ENCODE peak calls at places on chromosomes 13 and 19, in nine cellular contexts. O, V, P, T, J, G, C, W and H are unnamed samples.

GRCh38 chr13:65882810-65883209 is 1347.3 kb downstream of the PCDH9 start:
- DNase-seq in P (no peak), C (no peak), T (no peak), V (peak), G (no peak), W (no peak), J (no peak), O (no peak), H (no peak)

GRCh38 chr13:98947925-98948324 is 29.9 kb downstream of the DOCK9 start:
- DNase-seq in C (no peak), T (no peak), J (peak), P (no peak), G (no peak), W (no peak), V (no peak), O (no peak), H (no peak)

GRCh38 chr19:21569497-21569870 is 64.1 kb downstream of the ZNF429 start:
- DNase-seq in J (no peak), C (no peak), T (no peak), O (no peak), W (no peak), G (no peak), V (no peak), P (peak), H (no peak)

GRCh38 chr19:51450730-51451307 is 7.4 kb downstream of the SIGLEC8 start:
- DNase-seq in O (no peak), V (no peak), T (no peak), J (no peak), W (no peak), C (no peak), P (no peak), G (no peak), H (no peak)

GRCh38 chr13:19591864-19592263 is 30.5 kb upstream of the TPTE2 start:
- DNase-seq in J (no peak), G (no peak), V (no peak), W (no peak), P (no peak), T (no peak), O (no peak), C (no peak), H (no peak)

GRCh38 chr19:16325671-16326400 is 1.2 kb downstream of the KLF2 start:
- DNase-seq in G (peak), W (peak), J (peak), O (peak), P (peak), T (no peak), V (peak), C (no peak), H (peak)

GRCh38 chr19:51458051-51458645 is at the start of gene SIGLEC8:
- DNase-seq in J (no peak), W (no peak), V (no peak), T (no peak), C (no peak), P (no peak), O (no peak), G (no peak), H (no peak)

GRCh38 chr13:78323848-78324247 is 279.5 kb downstream of the POU4F1 start:
- DNase-seq in T (no peak), O (no peak), C (peak), V (no peak), P (no peak), J (no peak), W (no peak), G (no peak), H (no peak)

GRCh38 chr19:15812059-15812722 is 3.3 kb downstream of the OR10H1 start:
- DNase-seq in G (no peak), C (peak), V (no peak), W (no peak), T (peak), P (no peak), O (no peak), J (no peak), H (no peak)

GRCh38 chr19:14440049-14440448 is 6.9 kb downstream of the PKN1 start:
- DNase-seq in W (peak), O (no peak), P (no peak), T (no peak), J (no peak), C (no peak), V (peak), G (no peak), H (peak)

GRCh38 chr13:50282016-50282415 is 266.8 kb downstream of the KCNRG start:
- DNase-seq in J (no peak), T (no peak), V (peak), P (no peak), G (peak), C (no peak), W (no peak), O (no peak), H (no peak)

GRCh38 chr19:7257148-7258041 is 36.8 kb downstream of the INSR start:
- DNase-seq in G (no peak), T (peak), O (peak), J (no peak), C (peak), V (no peak), P (peak), W (no peak), H (no peak)

GRCh38 chr19:3075605-3076431 is 13.5 kb upstream of the TLE5 start:
- DNase-seq in T (no peak), V (peak), W (peak), O (peak), C (peak), G (peak), J (peak), P (peak), H (peak)

GRCh38 chr19:32876919-32877285 is 7.3 kb upstream of the SLC7A9 start:
- DNase-seq in V (no peak), P (no peak), T (no peak), G (no peak), J (no peak), W (no peak), O (peak), C (peak), H (no peak)

GRCh38 chr13:75469087-75469486 is 12.9 kb downstream of the TBC1D4 start:
- DNase-seq in J (no peak), O (no peak), C (no peak), T (no peak), W (no peak), P (no peak), V (peak), G (peak), H (no peak)

GRCh38 chr13:68574053-68574452 is 1343.9 kb upstream of the PCDH9 start:
- DNase-seq in T (no peak), V (no peak), C (no peak), G (no peak), J (no peak), O (no peak), W (no peak), P (no peak), H (no peak)

GRCh38 chr13:27043013-27043412 is 128.6 kb downstream of the USP12 start:
- DNase-seq in T (peak), W (no peak), P (peak), C (peak), J (peak), O (peak), V (peak), G (no peak), H (no peak)

GRCh38 chr19:7873304-7874079 is 698 bp downstream of the PRR36 start:
- DNase-seq in C (no peak), P (no peak), O (peak), W (no peak), V (peak), G (no peak), T (no peak), J (no peak), H (no peak)

GRCh38 chr13:84641491-84641890 is 759.2 kb upstream of the SLITRK1 start:
- DNase-seq in O (no peak), V (no peak), G (no peak), T (no peak), W (no peak), C (no peak), J (no peak), P (peak), H (no peak)

GRCh38 chr13:55500694-55501093 is 1640.0 kb upstream of the PRR20A start:
- DNase-seq in P (no peak), O (no peak), V (no peak), T (no peak), G (no peak), C (no peak), J (no peak), W (no peak), H (no peak)

GRCh38 chr13:23433171-23434153 is at the start of gene SACS:
- DNase-seq in O (peak), V (peak), J (peak), G (peak), W (no peak), T (no peak), P (peak), C (peak), H (no peak)

GRCh38 chr13:80955487-80955886 is 614.6 kb upstream of the SPRY2 start:
- DNase-seq in V (no peak), J (no peak), O (no peak), T (no peak), G (no peak), P (no peak), W (no peak), C (peak), H (no peak)

GRCh38 chr13:71866173-71867091 is 572 bp downstream of the DACH1 start:
- DNase-seq in J (peak), C (no peak), T (no peak), V (peak), G (peak), O (peak), W (peak), P (peak), H (no peak)

GRCh38 chr13:83221813-83222241 is 660.4 kb downstream of the SLITRK1 start:
- DNase-seq in G (no peak), V (no peak), C (peak), T (no peak), J (no peak), P (peak), O (no peak), W (peak), H (no peak)

GRCh38 chr19:41350735-41351338 is 2.9 kb downstream of the TGFB1 start:
- DNase-seq in G (no peak), J (peak), P (peak), O (no peak), C (no peak), T (no peak), V (peak), W (no peak), H (no peak)

GRCh38 chr13:79688741-79689140 is 207.8 kb downstream of the NDFIP2 start:
- DNase-seq in T (no peak), J (no peak), V (no peak), W (no peak), P (no peak), C (no peak), G (no peak), O (no peak), H (no peak)

GRCh38 chr13:98972627-98973026 is 5.2 kb downstream of the DOCK9 start:
- DNase-seq in J (no peak), C (peak), O (no peak), T (peak), W (no peak), P (peak), V (no peak), G (peak), H (no peak)

GRCh38 chr13:97933736-97934135 is 19.7 kb upstream of the IPO5 start:
- DNase-seq in V (no peak), T (no peak), G (no peak), J (no peak), W (no peak), C (no peak), O (no peak), P (no peak), H (no peak)

GRCh38 chr13:113883921-113884804 is 20.3 kb upstream of the GAS6 start:
- DNase-seq in G (no peak), O (no peak), C (no peak), V (no peak), J (no peak), P (no peak), W (no peak), T (no peak), H (no peak)

GRCh38 chr13:43331676-43332075 is 308.3 kb downstream of the DNAJC15 start:
- DNase-seq in J (no peak), T (no peak), G (peak), V (no peak), O (peak), W (no peak), P (no peak), C (no peak), H (no peak)

GRCh38 chr13:51895906-51896888 is 34.4 kb downstream of the CCDC70 start:
- DNase-seq in T (peak), W (peak), P (peak), V (peak), J (peak), G (peak), O (peak), C (peak), H (peak)

GRCh38 chr19:43667524-43668405 is 2.2 kb downstream of the PLAUR start:
- DNase-seq in T (no peak), P (no peak), G (peak), O (no peak), W (no peak), C (no peak), J (no peak), V (peak), H (no peak)

GRCh38 chr13:27678306-27679040 is 56.8 kb downstream of the POLR1D start:
- DNase-seq in C (peak), G (no peak), P (no peak), T (no peak), V (peak), O (no peak), J (no peak), W (no peak), H (no peak)

DNA sequence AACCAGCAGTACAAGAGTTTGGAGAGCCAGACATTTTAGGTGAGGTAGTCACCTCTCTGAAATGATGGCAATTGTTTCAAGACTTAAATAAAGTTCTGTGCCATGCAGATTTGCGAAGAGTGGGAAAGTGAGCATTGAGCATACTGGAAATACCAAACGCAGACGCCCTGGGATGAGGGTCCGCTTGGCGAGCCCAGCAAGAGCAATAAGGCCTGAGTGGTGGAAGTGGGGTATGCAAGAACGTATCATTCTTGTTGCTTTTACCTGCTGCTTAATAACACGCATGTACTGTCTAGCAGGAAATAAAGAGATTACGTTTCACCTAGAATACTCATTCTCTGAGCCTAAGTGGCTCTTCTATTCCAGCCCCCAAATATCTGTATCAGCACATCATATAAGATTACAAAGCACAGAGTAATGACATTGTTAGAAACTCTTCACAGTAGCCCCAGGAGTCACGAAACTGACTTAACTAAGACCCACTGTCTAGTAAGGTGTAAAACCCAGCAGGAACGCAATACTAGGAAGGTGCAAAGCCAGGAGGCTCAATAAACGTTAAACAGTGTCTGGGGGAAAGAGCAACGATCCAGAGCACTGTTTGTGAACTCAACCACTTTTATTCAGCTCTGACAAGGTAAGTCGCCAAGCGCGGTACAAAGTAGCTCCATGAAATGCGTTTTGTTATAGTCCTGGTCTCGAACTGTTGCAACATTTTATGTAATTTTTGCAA is 1.3 kb downstream of the RCBTB2 start:
- DNase-seq in O (no peak), P (no peak), V (no peak), T (no peak), W (peak), G (peak), J (no peak), C (no peak), H (peak)
- H3K27ac ChIP-seq in O (peak), P (peak), V (peak), T (no peak), W (peak), G (no peak), J (peak), C (no peak), H (peak)

GRCh38 chr19:11179716-11180297 is 17.5 kb downstream of the KANK2 start:
- DNase-seq in W (peak), J (no peak), O (no peak), P (no peak), V (no peak), G (no peak), T (no peak), C (no peak), H (peak)

GRCh38 chr19:11181488-11181887 is 15.9 kb downstream of the KANK2 start:
- DNase-seq in C (no peak), V (no peak), J (no peak), O (no peak), W (no peak), T (no peak), P (no peak), G (no peak), H (no peak)

GRCh38 chr19:11187409-11187808 is 9.9 kb downstream of the KANK2 start:
- DNase-seq in O (no peak), W (no peak), C (no peak), V (no peak), P (no peak), T (no peak), J (no peak), G (no peak), H (no peak)

GRCh38 chr19:11180346-11180745 is 17.0 kb downstream of the KANK2 start:
- DNase-seq in O (no peak), G (no peak), P (peak), C (no peak), W (no peak), J (no peak), V (no peak), T (no peak), H (no peak)

GRCh38 chr19:11182994-11183393 is 14.4 kb downstream of the KANK2 start:
- DNase-seq in J (no peak), V (no peak), G (no peak), T (no peak), O (no peak), W (no peak), C (no peak), P (no peak), H (no peak)
- H2AFZ ChIP-seq in J (no peak), V (no peak), G (no peak), T (no peak), O (no peak), W (no peak), C (no peak), P (no peak), H (no peak)

GRCh38 chr13:34911159-34911558 is 30.9 kb upstream of the NBEA start:
- DNase-seq in W (no peak), G (no peak), P (no peak), T (no peak), J (no peak), O (no peak), V (no peak), C (no peak), H (no peak)

GRCh38 chr13:34914416-34914815 is 27.7 kb upstream of the NBEA start:
- DNase-seq in O (no peak), W (no peak), P (no peak), V (peak), J (no peak), T (no peak), G (no peak), C (no peak), H (no peak)

DNA sequence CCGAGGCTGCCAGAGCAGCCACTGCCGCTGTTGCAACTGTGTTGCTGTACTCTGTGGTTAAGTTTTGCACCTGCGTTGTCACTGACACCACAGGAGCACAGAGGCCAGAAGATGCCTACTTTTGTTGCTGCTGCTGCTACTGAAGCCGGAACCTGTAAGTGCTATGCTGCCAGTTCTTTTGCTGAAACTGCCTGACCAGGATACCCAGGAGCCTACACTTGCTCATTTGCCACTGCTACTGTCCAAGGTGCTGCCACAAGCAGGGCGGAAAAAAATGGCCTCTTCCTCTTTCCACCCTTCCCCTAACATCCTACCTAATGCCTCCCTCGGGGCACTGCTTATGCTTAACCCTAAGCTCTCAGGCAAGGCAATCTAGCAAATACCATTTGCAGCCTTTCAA is 29.0 kb upstream of the NBEA start:
- DNase-seq in W (no peak), V (peak), C (peak), G (peak), P (peak), T (no peak), O (peak), J (no peak), H (no peak)
- TF ChIP-seq EZH2phosphoT487 in W (no peak), V (no peak), C (no peak), G (no peak), P (no peak), T (no peak), O (no peak), J (no peak), H (no peak)

GRCh38 chr19:1428738-1429391 is 9.3 kb upstream of the RPS15 start:
- DNase-seq in G (no peak), J (no peak), C (no peak), P (no peak), V (no peak), W (no peak), O (no peak), T (no peak), H (no peak)
- H3K27ac ChIP-seq in G (no peak), J (no peak), C (no peak), P (no peak), V (peak), W (no peak), O (no peak), T (no peak), H (no peak)

DNA sequence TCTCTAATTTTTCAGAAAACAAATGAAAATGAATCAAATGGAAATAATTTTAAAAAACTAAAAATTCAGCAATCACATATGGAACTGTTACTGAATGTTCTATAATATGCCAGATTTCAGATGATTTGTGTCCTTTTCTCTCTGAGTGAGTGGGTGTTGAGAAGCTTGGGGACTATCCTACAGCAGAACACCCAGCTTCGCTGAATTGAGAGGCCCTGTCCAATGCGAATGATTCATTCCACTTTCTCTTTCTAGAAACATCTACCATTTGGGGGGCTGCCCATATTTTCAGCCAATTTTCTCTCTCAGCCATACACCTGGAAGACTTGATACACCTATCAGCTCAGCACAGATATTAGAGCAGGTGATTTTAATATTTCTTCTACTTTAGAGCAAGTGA is 1666.7 kb downstream of the EFNB2 start:
- DNase-seq in J (no peak), C (no peak), W (no peak), G (no peak), P (no peak), V (no peak), T (no peak), O (no peak), H (no peak)
- H2AFZ ChIP-seq in J (no peak), C (no peak), W (no peak), G (no peak), P (no peak), V (no peak), T (no peak), O (no peak), H (no peak)

GRCh38 chr19:48480476-48481190 is 11.5 kb downstream of the CYTH2 start:
- DNase-seq in C (no peak), V (peak), T (no peak), G (no peak), O (no peak), J (no peak), W (no peak), P (peak), H (no peak)
- TF ChIP-seq EZH2phosphoT487 in C (no peak), V (no peak), T (no peak), G (no peak), O (no peak), J (no peak), W (no peak), P (no peak), H (no peak)